ENCODE peak calls at places on chromosomes 11 and 22, in five cellular contexts. W is AG04450, Z is bronchial epithelial cell, P is heart left ventricle, Y is mucosa of descending colon. U is an unnamed sample.
A peak's percentile ranks its signal among the peaks of the same experiment; 100 is the strongest.

GRCh38 chr11:34447044-34447443 is 8.3 kb downstream of the CAT start:
- DNase-seq in W (no peak), Z (no peak), P (no peak), Y (no peak), U (no peak)

GRCh38 chr11:110908401-110909106 is 196.3 kb upstream of the ARHGAP20 start:
- DNase-seq in W (peak; percentile 68), Z (peak; percentile 97), P (no peak), Y (no peak), U (no peak)

GRCh38 chr22:25741692-25742626 is at the start of gene MYO18B:
- DNase-seq in W (no peak), Z (no peak), P (peak; percentile 90), Y (no peak), U (no peak)

GRCh38 chr11:134581121-134581626 is 169.1 kb upstream of the B3GAT1 start:
- DNase-seq in W (no peak), Z (no peak), P (no peak), Y (no peak), U (no peak)

GRCh38 chr11:70265341-70265740 is 5.1 kb upstream of the PPFIA1 start:
- DNase-seq in W (no peak), Z (no peak), P (no peak), Y (no peak), U (no peak)

GRCh38 chr22:35479359-35479758 is 61.3 kb upstream of the RASD2 start:
- DNase-seq in W (no peak), Z (no peak), P (no peak), Y (no peak), U (no peak)

GRCh38 chr11:131888230-131888826 is 517.9 kb downstream of the NTM start:
- DNase-seq in W (peak; percentile 73), Z (peak; percentile 86), P (no peak), Y (no peak), U (no peak)

GRCh38 chr22:29867260-29867659 is 15.7 kb upstream of the MTMR3 start:
- DNase-seq in W (no peak), Z (peak; percentile 48), P (no peak), Y (no peak), U (no peak)

GRCh38 chr11:74004046-74004693 is 4.7 kb downstream of the UCP3 start:
- DNase-seq in W (no peak), Z (no peak), P (no peak), Y (no peak), U (no peak)

GRCh38 chr11:68954970-68955958 is 25.5 kb downstream of the MRGPRD start:
- DNase-seq in W (no peak), Z (peak; percentile 10), P (peak; percentile 54), Y (peak; percentile 78), U (no peak)

GRCh38 chr11:68959465-68960298 is 21.1 kb downstream of the MRGPRD start:
- DNase-seq in W (no peak), Z (no peak), P (peak; percentile 15), Y (no peak), U (peak; percentile 51)

GRCh38 chr11:68958211-68958610 is 22.6 kb downstream of the MRGPRD start:
- DNase-seq in W (no peak), Z (no peak), P (peak; percentile 17), Y (no peak), U (no peak)

GRCh38 chr11:68956547-68957254 is 24.1 kb downstream of the MRGPRD start:
- DNase-seq in W (no peak), Z (no peak), P (no peak), Y (no peak), U (no peak)

DNA sequence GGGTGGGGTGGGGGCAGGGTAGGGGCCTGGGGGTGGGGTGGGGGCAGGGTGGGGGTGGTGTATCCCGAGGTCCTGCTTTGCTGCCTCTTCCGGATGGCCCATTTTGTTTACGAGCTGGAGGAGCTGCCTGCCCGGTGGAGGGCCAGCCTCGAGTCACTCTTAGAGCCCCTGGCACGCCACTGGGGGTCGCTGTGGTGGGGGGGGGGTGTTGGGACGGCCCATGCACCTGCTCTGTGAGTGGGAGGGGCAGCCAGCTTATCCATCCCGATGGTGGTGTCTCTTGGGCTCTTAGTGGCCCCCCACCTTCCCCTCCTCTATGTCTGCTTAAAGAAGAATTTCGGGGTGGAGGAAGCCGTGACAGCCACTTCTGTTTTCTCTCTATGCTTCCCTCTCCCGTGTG is 24.6 kb downstream of the MRGPRD start:
- DNase-seq in W (no peak), Z (no peak), P (no peak), Y (peak; percentile 46), U (peak; percentile 49)
- TF ChIP-seq CTCF in W (peak; percentile 23), Z (no peak), P (no peak), Y (no peak), U (no peak)

GRCh38 chr11:120929090-120929489 is 94.8 kb upstream of the TBCEL start:
- DNase-seq in W (no peak), Z (no peak), P (no peak), Y (no peak), U (no peak)

GRCh38 chr11:120932305-120932905 is 91.5 kb upstream of the TBCEL start:
- DNase-seq in W (no peak), Z (no peak), P (no peak), Y (no peak), U (no peak)

GRCh38 chr11:120929664-120930154 is 94.2 kb upstream of the TBCEL start:
- DNase-seq in W (no peak), Z (peak; percentile 25), P (peak; percentile 44), Y (peak; percentile 33), U (peak; percentile 72)

GRCh38 chr11:120928506-120929062 is 95.3 kb upstream of the TBCEL start:
- DNase-seq in W (no peak), Z (no peak), P (no peak), Y (no peak), U (no peak)

GRCh38 chr11:120931057-120931779 is 92.7 kb upstream of the TBCEL start:
- DNase-seq in W (no peak), Z (no peak), P (no peak), Y (no peak), U (no peak)
- TF ChIP-seq CTCF in W (peak; percentile 1), Z (no peak), P (no peak), Y (no peak), U (peak; percentile 32)

DNA sequence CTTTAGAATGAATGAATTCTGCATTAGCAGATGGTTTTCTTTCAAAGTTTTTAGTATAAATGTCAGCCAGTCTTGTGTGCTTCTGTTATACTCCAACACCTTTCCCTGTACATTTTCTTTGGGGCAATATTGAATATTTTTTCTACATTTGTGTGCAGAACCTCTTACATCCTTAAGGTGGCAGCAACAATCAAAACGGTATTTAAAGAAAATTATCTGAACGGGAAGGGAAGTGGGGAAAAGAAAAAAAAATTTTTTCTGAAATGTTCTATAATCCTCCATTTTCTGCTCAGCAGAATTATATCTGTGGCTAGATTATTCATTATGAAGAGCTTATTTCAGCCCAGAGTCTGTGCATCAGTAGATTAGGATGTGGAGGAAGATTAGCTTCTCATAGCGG is 347.3 kb upstream of the RAG2 start:
- DNase-seq in W (no peak), Z (peak; percentile 1), P (no peak), Y (no peak), U (no peak)
- TF ChIP-seq CTCF in W (peak; percentile 53), Z (peak; percentile 21), P (no peak), Y (no peak), U (peak; percentile 55)

DNA sequence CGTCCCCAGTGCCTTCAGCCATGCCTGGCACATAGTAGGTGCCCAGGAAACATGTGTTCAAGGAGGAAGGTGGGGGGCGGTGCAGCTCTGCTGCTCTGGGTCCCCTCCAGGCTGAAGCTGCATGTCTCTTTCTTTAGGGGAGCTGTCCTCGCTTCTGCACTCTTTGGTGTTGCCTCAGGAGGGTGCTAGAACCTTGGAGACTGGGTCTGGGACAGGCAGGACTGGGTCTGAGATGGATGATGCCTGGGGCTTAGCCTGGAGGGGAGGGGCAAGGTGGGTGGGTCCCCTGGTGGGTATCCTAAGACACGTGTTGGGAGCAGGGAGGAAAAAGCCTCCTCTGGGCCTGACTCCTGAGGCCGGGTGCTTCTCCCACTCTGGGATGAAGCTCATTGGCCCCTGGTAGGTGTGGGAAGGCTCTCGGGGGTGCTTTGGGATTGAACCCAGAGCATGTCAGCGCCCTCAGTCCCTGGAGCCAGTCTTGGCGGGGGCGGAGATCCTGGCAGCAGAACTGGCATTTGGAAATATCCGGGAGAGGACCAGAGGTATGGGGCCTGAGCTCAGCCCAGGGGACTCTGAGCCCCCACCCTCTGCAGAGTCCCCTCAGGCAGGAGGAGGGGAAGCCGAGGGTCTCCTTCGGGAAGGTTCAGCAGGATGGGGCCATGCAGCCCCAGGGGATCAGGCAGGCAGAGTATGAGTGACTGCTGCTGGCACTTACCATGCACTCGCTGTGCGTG is 6.7 kb upstream of the GSTP1 start:
- DNase-seq in W (no peak), Z (no peak), P (no peak), Y (no peak), U (no peak)
- TF ChIP-seq CTCF in W (no peak), Z (peak; percentile 22), P (no peak), Y (no peak), U (no peak)

DNA sequence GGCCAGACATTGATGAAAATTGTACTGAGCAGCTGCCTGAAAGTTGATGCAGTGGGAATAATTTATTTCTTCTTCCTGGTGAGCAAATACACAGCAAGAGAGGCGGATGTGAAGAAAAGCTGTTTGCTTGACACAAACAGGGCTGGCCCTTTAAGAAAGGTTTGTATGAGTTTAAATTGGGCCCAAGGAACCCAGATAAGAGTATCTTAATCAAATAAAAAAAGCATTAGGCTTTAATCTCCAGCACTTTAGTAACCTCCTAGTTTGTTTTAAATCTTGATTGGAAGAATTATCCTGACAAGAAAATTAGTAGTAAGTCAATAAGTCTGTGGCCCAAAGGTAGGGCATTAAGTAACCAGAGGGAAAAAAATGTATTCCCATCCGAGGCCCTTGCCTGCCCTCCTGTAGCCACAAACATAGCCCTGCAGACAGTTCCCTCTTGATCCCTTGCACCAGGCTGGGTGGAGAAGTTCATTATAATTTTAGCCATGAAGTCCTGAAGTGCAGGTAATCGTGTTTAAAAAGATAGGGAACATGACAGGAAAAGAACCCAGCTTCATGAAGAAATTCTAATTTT is 245.6 kb downstream of the KIRREL3 start:
- DNase-seq in W (no peak), Z (no peak), P (no peak), Y (no peak), U (no peak)
- TF ChIP-seq CTCF in W (no peak), Z (no peak), P (no peak), Y (no peak), U (no peak)